ENCODE peak calls at places on chromosome 20, in nine cellular contexts. One of them, this sample, is unnamed.

GRCh38 chr20:37397076-37397953 is 51.4 kb downstream of the SRC start:
- DNase-seq in tibial artery: no peak
- DNase-seq in right cardiac atrium: peak; percentile 65
- DNase-seq in adipocyte: no peak
- DNase-seq in heart right ventricle: no peak
- DNase-seq in uterus: no peak
- DNase-seq in CD8-positive, alpha-beta T cell: no peak
- DNase-seq in hepatocyte: no peak
- DNase-seq in cardiac muscle cell: no peak
- DNase-seq in this sample: no peak

GRCh38 chr20:17542993-17543412 is 11.8 kb upstream of the BFSP1 start:
- DNase-seq in tibial artery: no peak
- DNase-seq in right cardiac atrium: no peak
- DNase-seq in adipocyte: peak; percentile 92
- DNase-seq in heart right ventricle: no peak
- DNase-seq in uterus: peak; percentile 35
- DNase-seq in CD8-positive, alpha-beta T cell: no peak
- DNase-seq in hepatocyte: no peak
- DNase-seq in cardiac muscle cell: no peak
- DNase-seq in this sample: no peak

GRCh38 chr20:63118786-63119450 is 97.0 kb downstream of the YTHDF1 start:
- DNase-seq in tibial artery: no peak
- DNase-seq in right cardiac atrium: peak; percentile 14
- DNase-seq in adipocyte: no peak
- DNase-seq in heart right ventricle: no peak
- DNase-seq in uterus: no peak
- DNase-seq in CD8-positive, alpha-beta T cell: no peak
- DNase-seq in hepatocyte: no peak
- DNase-seq in cardiac muscle cell: no peak
- DNase-seq in this sample: no peak

GRCh38 chr20:45096781-45097180 is 4.1 kb downstream of the KCNS1 start:
- DNase-seq in tibial artery: no peak
- DNase-seq in right cardiac atrium: no peak
- DNase-seq in adipocyte: no peak
- DNase-seq in heart right ventricle: no peak
- DNase-seq in uterus: no peak
- DNase-seq in CD8-positive, alpha-beta T cell: no peak
- DNase-seq in hepatocyte: no peak
- DNase-seq in cardiac muscle cell: no peak
- DNase-seq in this sample: no peak

GRCh38 chr20:59676877-59677140 is 72.5 kb downstream of the PHACTR3 start:
- DNase-seq in tibial artery: no peak
- DNase-seq in right cardiac atrium: no peak
- DNase-seq in adipocyte: no peak
- DNase-seq in heart right ventricle: no peak
- DNase-seq in uterus: no peak
- DNase-seq in CD8-positive, alpha-beta T cell: no peak
- DNase-seq in hepatocyte: no peak
- DNase-seq in cardiac muscle cell: no peak
- DNase-seq in this sample: no peak

GRCh38 chr20:62985089-62985778 is 21.5 kb downstream of the BHLHE23 start:
- DNase-seq in tibial artery: no peak
- DNase-seq in right cardiac atrium: no peak
- DNase-seq in adipocyte: no peak
- DNase-seq in heart right ventricle: peak; percentile 28
- DNase-seq in uterus: no peak
- DNase-seq in CD8-positive, alpha-beta T cell: no peak
- DNase-seq in hepatocyte: no peak
- DNase-seq in cardiac muscle cell: no peak
- DNase-seq in this sample: no peak

GRCh38 chr20:9981834-9982233 is 53.0 kb upstream of the ANKEF1 start:
- DNase-seq in tibial artery: no peak
- DNase-seq in right cardiac atrium: no peak
- DNase-seq in adipocyte: no peak
- DNase-seq in heart right ventricle: no peak
- DNase-seq in uterus: no peak
- DNase-seq in CD8-positive, alpha-beta T cell: no peak
- DNase-seq in hepatocyte: peak; percentile 13
- DNase-seq in cardiac muscle cell: no peak
- DNase-seq in this sample: peak; percentile 50

GRCh38 chr20:53677447-53678314 is 84.0 kb upstream of the ZNF217 start:
- DNase-seq in tibial artery: no peak
- DNase-seq in right cardiac atrium: peak; percentile 56
- DNase-seq in adipocyte: peak; percentile 64
- DNase-seq in heart right ventricle: peak; percentile 38
- DNase-seq in uterus: peak; percentile 41
- DNase-seq in CD8-positive, alpha-beta T cell: no peak
- DNase-seq in hepatocyte: peak; percentile 75
- DNase-seq in cardiac muscle cell: peak; percentile 45
- DNase-seq in this sample: peak; percentile 92

GRCh38 chr20:47265214-47265613 is 91.3 kb downstream of the ZMYND8 start:
- DNase-seq in tibial artery: peak; percentile 29
- DNase-seq in right cardiac atrium: no peak
- DNase-seq in adipocyte: no peak
- DNase-seq in heart right ventricle: no peak
- DNase-seq in uterus: no peak
- DNase-seq in CD8-positive, alpha-beta T cell: no peak
- DNase-seq in hepatocyte: no peak
- DNase-seq in cardiac muscle cell: no peak
- DNase-seq in this sample: peak; percentile 19

GRCh38 chr20:17640875-17641378 is 41.1 kb downstream of the RRBP1 start:
- DNase-seq in tibial artery: no peak
- DNase-seq in right cardiac atrium: no peak
- DNase-seq in adipocyte: no peak
- DNase-seq in heart right ventricle: no peak
- DNase-seq in uterus: no peak
- DNase-seq in CD8-positive, alpha-beta T cell: no peak
- DNase-seq in hepatocyte: no peak
- DNase-seq in cardiac muscle cell: no peak
- DNase-seq in this sample: no peak

GRCh38 chr20:8787090-8787489 is 281.8 kb upstream of the PLCB4 start:
- DNase-seq in tibial artery: no peak
- DNase-seq in right cardiac atrium: no peak
- DNase-seq in adipocyte: no peak
- DNase-seq in heart right ventricle: no peak
- DNase-seq in uterus: no peak
- DNase-seq in CD8-positive, alpha-beta T cell: no peak
- DNase-seq in hepatocyte: no peak
- DNase-seq in cardiac muscle cell: no peak
- DNase-seq in this sample: no peak

GRCh38 chr20:60474385-60474910 is 516.2 kb downstream of the CDH26 start:
- DNase-seq in tibial artery: no peak
- DNase-seq in right cardiac atrium: no peak
- DNase-seq in adipocyte: no peak
- DNase-seq in heart right ventricle: no peak
- DNase-seq in uterus: no peak
- DNase-seq in CD8-positive, alpha-beta T cell: no peak
- DNase-seq in hepatocyte: no peak
- DNase-seq in cardiac muscle cell: no peak
- DNase-seq in this sample: no peak

GRCh38 chr20:57688295-57688694 is 21.5 kb downstream of the PMEPA1 start:
- DNase-seq in tibial artery: no peak
- DNase-seq in right cardiac atrium: no peak
- DNase-seq in adipocyte: no peak
- DNase-seq in heart right ventricle: no peak
- DNase-seq in uterus: no peak
- DNase-seq in CD8-positive, alpha-beta T cell: no peak
- DNase-seq in hepatocyte: no peak
- DNase-seq in cardiac muscle cell: no peak
- DNase-seq in this sample: no peak

GRCh38 chr20:57688864-57689263 is 21.0 kb downstream of the PMEPA1 start:
- DNase-seq in tibial artery: peak; percentile 89
- DNase-seq in right cardiac atrium: peak; percentile 93
- DNase-seq in adipocyte: no peak
- DNase-seq in heart right ventricle: peak; percentile 49
- DNase-seq in uterus: no peak
- DNase-seq in CD8-positive, alpha-beta T cell: no peak
- DNase-seq in hepatocyte: no peak
- DNase-seq in cardiac muscle cell: no peak
- DNase-seq in this sample: no peak

GRCh38 chr20:57685134-57685851 is 24.5 kb downstream of the PMEPA1 start:
- DNase-seq in tibial artery: no peak
- DNase-seq in right cardiac atrium: no peak
- DNase-seq in adipocyte: no peak
- DNase-seq in heart right ventricle: peak; percentile 35
- DNase-seq in uterus: no peak
- DNase-seq in CD8-positive, alpha-beta T cell: no peak
- DNase-seq in hepatocyte: no peak
- DNase-seq in cardiac muscle cell: no peak
- DNase-seq in this sample: peak; percentile 28

GRCh38 chr20:57689745-57690481 is 19.9 kb downstream of the PMEPA1 start:
- DNase-seq in tibial artery: no peak
- DNase-seq in right cardiac atrium: no peak
- DNase-seq in adipocyte: no peak
- DNase-seq in heart right ventricle: no peak
- DNase-seq in uterus: no peak
- DNase-seq in CD8-positive, alpha-beta T cell: no peak
- DNase-seq in hepatocyte: no peak
- DNase-seq in cardiac muscle cell: no peak
- DNase-seq in this sample: no peak

DNA sequence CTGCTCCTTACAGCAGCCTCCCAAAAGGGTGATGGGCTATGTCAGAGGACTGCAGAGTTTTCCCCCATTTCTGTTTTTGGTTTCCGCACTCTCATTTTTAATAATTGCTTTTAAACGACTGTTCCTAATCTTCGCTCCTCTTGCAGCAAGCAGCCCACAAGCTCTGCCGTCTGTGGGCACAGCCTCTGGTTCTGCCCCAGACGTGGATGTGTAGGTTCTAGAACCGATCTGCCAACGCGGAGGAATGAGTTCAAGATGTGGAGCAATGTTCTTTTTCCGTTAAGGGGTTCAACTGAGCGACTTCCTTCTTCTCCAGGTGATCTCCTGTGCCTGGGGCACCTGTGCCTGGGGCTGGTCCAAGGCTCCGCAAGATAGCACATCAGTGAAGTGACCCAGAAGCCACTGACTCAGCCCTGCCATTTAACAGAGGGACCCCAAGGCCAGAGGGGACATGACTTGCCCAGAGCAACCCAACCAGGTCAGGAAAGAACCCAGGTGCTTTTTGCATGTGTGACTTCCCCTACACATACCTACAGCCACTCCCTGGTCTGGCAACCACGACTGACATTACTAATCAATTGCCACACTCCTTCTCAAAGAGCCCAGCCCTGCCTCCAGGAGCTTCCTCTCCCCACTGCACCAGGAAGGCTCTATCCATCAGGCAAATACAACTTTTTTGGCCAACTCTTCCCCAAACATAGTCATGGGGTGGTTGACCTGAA is 22.7 kb downstream of the PMEPA1 start:
- DNase-seq in tibial artery: no peak
- DNase-seq in right cardiac atrium: no peak
- DNase-seq in adipocyte: no peak
- DNase-seq in heart right ventricle: no peak
- DNase-seq in uterus: no peak
- DNase-seq in CD8-positive, alpha-beta T cell: no peak
- DNase-seq in hepatocyte: no peak
- DNase-seq in cardiac muscle cell: no peak
- DNase-seq in this sample: no peak
- H3K4me1 ChIP-seq in tibial artery: peaks cover 98% of the 10 kb centered on the region
- H3K4me1 ChIP-seq in right cardiac atrium: peaks cover 19% of the 10 kb centered on the region
- H3K4me1 ChIP-seq in adipocyte: peaks cover 11% of the 10 kb centered on the region
- H3K4me1 ChIP-seq in heart right ventricle: peaks cover 32% of the 10 kb centered on the region
- H3K4me1 ChIP-seq in uterus: peaks cover 37% of the 10 kb centered on the region
- H3K4me1 ChIP-seq in CD8-positive, alpha-beta T cell: no peaks in the 10 kb centered on the region
- H3K4me1 ChIP-seq in hepatocyte: peaks cover 11% of the 10 kb centered on the region
- H3K4me1 ChIP-seq in cardiac muscle cell: peaks cover 39% of the 10 kb centered on the region
- H3K4me1 ChIP-seq in this sample: peaks cover 6% of the 10 kb centered on the region

GRCh38 chr20:50285376-50286173 is 94.9 kb downstream of the CEBPB start:
- DNase-seq in tibial artery: peak; percentile 84
- DNase-seq in right cardiac atrium: peak; percentile 74
- DNase-seq in adipocyte: peak; percentile 81
- DNase-seq in heart right ventricle: no peak
- DNase-seq in uterus: peak; percentile 78
- DNase-seq in CD8-positive, alpha-beta T cell: no peak
- DNase-seq in hepatocyte: no peak
- DNase-seq in cardiac muscle cell: no peak
- DNase-seq in this sample: no peak

GRCh38 chr20:50283370-50283769 is 92.7 kb downstream of the CEBPB start:
- DNase-seq in tibial artery: peak; percentile 66
- DNase-seq in right cardiac atrium: peak; percentile 57
- DNase-seq in adipocyte: no peak
- DNase-seq in heart right ventricle: no peak
- DNase-seq in uterus: no peak
- DNase-seq in CD8-positive, alpha-beta T cell: no peak
- DNase-seq in hepatocyte: no peak
- DNase-seq in cardiac muscle cell: no peak
- DNase-seq in this sample: no peak

GRCh38 chr20:50284811-50285375 is 94.3 kb downstream of the CEBPB start:
- DNase-seq in tibial artery: peak; percentile 70
- DNase-seq in right cardiac atrium: peak; percentile 85
- DNase-seq in adipocyte: no peak
- DNase-seq in heart right ventricle: no peak
- DNase-seq in uterus: peak; percentile 91
- DNase-seq in CD8-positive, alpha-beta T cell: no peak
- DNase-seq in hepatocyte: no peak
- DNase-seq in cardiac muscle cell: peak; percentile 39
- DNase-seq in this sample: no peak

GRCh38 chr20:50282592-50283241 is 92.1 kb downstream of the CEBPB start:
- DNase-seq in tibial artery: peak; percentile 68
- DNase-seq in right cardiac atrium: peak; percentile 58
- DNase-seq in adipocyte: no peak
- DNase-seq in heart right ventricle: no peak
- DNase-seq in uterus: no peak
- DNase-seq in CD8-positive, alpha-beta T cell: no peak
- DNase-seq in hepatocyte: no peak
- DNase-seq in cardiac muscle cell: no peak
- DNase-seq in this sample: no peak

GRCh38 chr20:50283922-50284810 is 93.5 kb downstream of the CEBPB start:
- DNase-seq in tibial artery: peak; percentile 90
- DNase-seq in right cardiac atrium: peak; percentile 76
- DNase-seq in adipocyte: no peak
- DNase-seq in heart right ventricle: no peak
- DNase-seq in uterus: no peak
- DNase-seq in CD8-positive, alpha-beta T cell: no peak
- DNase-seq in hepatocyte: peak; percentile 47
- DNase-seq in cardiac muscle cell: no peak
- DNase-seq in this sample: peak; percentile 35
- H3K4me1 ChIP-seq in tibial artery: peaks cover 40% of the 10 kb centered on the region
- H3K4me1 ChIP-seq in right cardiac atrium: peaks cover 8% of the 10 kb centered on the region
- H3K4me1 ChIP-seq in adipocyte: peaks cover 61% of the 10 kb centered on the region
- H3K4me1 ChIP-seq in heart right ventricle: peaks cover 72% of the 10 kb centered on the region
- H3K4me1 ChIP-seq in uterus: peaks cover 30% of the 10 kb centered on the region
- H3K4me1 ChIP-seq in CD8-positive, alpha-beta T cell: no peaks in the 10 kb centered on the region
- H3K4me1 ChIP-seq in hepatocyte: peaks cover 28% of the 10 kb centered on the region
- H3K4me1 ChIP-seq in cardiac muscle cell: peaks cover 5% of the 10 kb centered on the region
- H3K4me1 ChIP-seq in this sample: peaks cover 19% of the 10 kb centered on the region

GRCh38 chr20:25056601-25057233 is 1.2 kb downstream of the ACSS1 start:
- DNase-seq in tibial artery: no peak
- DNase-seq in right cardiac atrium: peak; percentile 69
- DNase-seq in adipocyte: no peak
- DNase-seq in heart right ventricle: no peak
- DNase-seq in uterus: peak; percentile 32
- DNase-seq in CD8-positive, alpha-beta T cell: no peak
- DNase-seq in hepatocyte: no peak
- DNase-seq in cardiac muscle cell: no peak
- DNase-seq in this sample: no peak
- H3K4me1 ChIP-seq in tibial artery: peaks cover 47% of the 10 kb centered on the region
- H3K4me1 ChIP-seq in right cardiac atrium: peaks cover 19% of the 10 kb centered on the region
- H3K4me1 ChIP-seq in adipocyte: peaks cover 60% of the 10 kb centered on the region
- H3K4me1 ChIP-seq in heart right ventricle: peaks cover 66% of the 10 kb centered on the region
- H3K4me1 ChIP-seq in uterus: peaks cover 31% of the 10 kb centered on the region
- H3K4me1 ChIP-seq in CD8-positive, alpha-beta T cell: peaks cover 56% of the 10 kb centered on the region
- H3K4me1 ChIP-seq in hepatocyte: peaks cover 63% of the 10 kb centered on the region
- H3K4me1 ChIP-seq in cardiac muscle cell: no peaks in the 10 kb centered on the region
- H3K4me1 ChIP-seq in this sample: peaks cover 15% of the 10 kb centered on the region

GRCh38 chr20:50110141-50111047 is 2.6 kb downstream of the UBE2V1 start:
- DNase-seq in tibial artery: no peak
- DNase-seq in right cardiac atrium: no peak
- DNase-seq in adipocyte: peak; percentile 39
- DNase-seq in heart right ventricle: no peak
- DNase-seq in uterus: no peak
- DNase-seq in CD8-positive, alpha-beta T cell: peak; percentile 9
- DNase-seq in hepatocyte: peak; percentile 68
- DNase-seq in cardiac muscle cell: no peak
- DNase-seq in this sample: no peak
- H3K4me1 ChIP-seq in tibial artery: peaks cover 29% of the 10 kb centered on the region
- H3K4me1 ChIP-seq in right cardiac atrium: peaks cover 35% of the 10 kb centered on the region
- H3K4me1 ChIP-seq in adipocyte: peaks cover 58% of the 10 kb centered on the region
- H3K4me1 ChIP-seq in heart right ventricle: peaks cover 84% of the 10 kb centered on the region
- H3K4me1 ChIP-seq in uterus: peaks cover 8% of the 10 kb centered on the region
- H3K4me1 ChIP-seq in CD8-positive, alpha-beta T cell: peaks cover 73% of the 10 kb centered on the region
- H3K4me1 ChIP-seq in hepatocyte: peaks cover 56% of the 10 kb centered on the region
- H3K4me1 ChIP-seq in cardiac muscle cell: peaks cover 54% of the 10 kb centered on the region
- H3K4me1 ChIP-seq in this sample: peaks cover 38% of the 10 kb centered on the region